ENCODE peak calls at places on chromosomes 16 and 17, in ten cellular contexts. S is epithelial cell of prostate; R is activated CD8-positive, alpha-beta memory T cell treated with anti-CD3 and anti-CD28 coated beads, Interleukin-2, amount 50 U/mL, for 4 hours; W is NCI-H774; T is AG20443; L is T-helper 1 cell; B is A549; A is iPS-NIHi11; X is NCI-H2081; E is aorta. D is an unnamed sample.

GRCh38 chr17:44258811-44259351 is 9.1 kb downstream of the SLC4A1 start:
- DNase-seq in S (no peak), R (no peak), W (no peak), T (no peak), L (no peak), B (no peak), A (no peak), X (no peak), E (no peak), D (no peak)

GRCh38 chr17:27481327-27481726 is 25.1 kb downstream of the KSR1 start:
- DNase-seq in S (no peak), R (peak; percentile 32), W (no peak), T (no peak), L (peak; percentile 26), B (no peak), A (no peak), X (no peak), E (no peak), D (no peak)

GRCh38 chr16:88569614-88569984 is 604 bp upstream of the ZC3H18 start:
- DNase-seq in S (no peak), R (no peak), W (no peak), T (peak; percentile 35), L (no peak), B (no peak), A (peak; percentile 5), X (no peak), E (no peak), D (peak; percentile 66)

GRCh38 chr16:58638148-58639036 is 8.8 kb upstream of the CNOT1 start:
- DNase-seq in S (peak; percentile 60), R (no peak), W (no peak), T (peak; percentile 91), L (no peak), B (peak; percentile 66), A (peak; percentile 37), X (no peak), E (peak; percentile 75), D (no peak)

GRCh38 chr17:38871247-38871991 is 1.6 kb downstream of the LASP1 start:
- DNase-seq in S (no peak), R (peak; percentile 80), W (peak; percentile 23), T (no peak), L (peak; percentile 45), B (peak; percentile 92), A (no peak), X (no peak), E (peak; percentile 90), D (no peak)

GRCh38 chr17:74274060-74274702 is at the start of gene DNAI2:
- DNase-seq in S (no peak), R (no peak), W (peak; percentile 61), T (no peak), L (no peak), B (no peak), A (peak; percentile 73), X (no peak), E (peak; percentile 82), D (peak; percentile 74)

GRCh38 chr17:80877829-80878303 is 113.8 kb upstream of the CHMP6 start:
- DNase-seq in S (no peak), R (no peak), W (no peak), T (no peak), L (no peak), B (no peak), A (no peak), X (no peak), E (no peak), D (no peak)

GRCh38 chr16:684067-684794 is at the start of gene JMJD8:
- DNase-seq in S (peak; percentile 79), R (peak; percentile 97), W (peak; percentile 90), T (peak; percentile 97), L (peak; percentile 96), B (peak; percentile 90), A (peak; percentile 92), X (peak; percentile 97), E (peak; percentile 100), D (peak; percentile 97)

GRCh38 chr17:8402921-8403536 is 5.4 kb upstream of the RNF222 start:
- DNase-seq in S (no peak), R (no peak), W (no peak), T (no peak), L (no peak), B (no peak), A (no peak), X (no peak), E (no peak), D (no peak)

GRCh38 chr16:57001026-57001669 is 11.8 kb downstream of the NLRC5 start:
- DNase-seq in S (no peak), R (no peak), W (no peak), T (no peak), L (no peak), B (no peak), A (no peak), X (no peak), E (no peak), D (no peak)

GRCh38 chr17:62064791-62065563 is at the start of gene MED13:
- DNase-seq in S (no peak), R (peak; percentile 60), W (peak; percentile 41), T (peak; percentile 85), L (peak; percentile 55), B (peak; percentile 69), A (peak; percentile 78), X (peak; percentile 43), E (peak; percentile 89), D (peak; percentile 91)

GRCh38 chr16:72202014-72202413 is 30.1 kb upstream of the PMFBP1 start:
- DNase-seq in S (peak; percentile 92), R (no peak), W (no peak), T (no peak), L (no peak), B (no peak), A (no peak), X (no peak), E (no peak), D (no peak)

GRCh38 chr16:59355704-59356103 is 621.6 kb upstream of the GOT2 start:
- DNase-seq in S (no peak), R (no peak), W (no peak), T (no peak), L (no peak), B (no peak), A (peak; percentile 13), X (no peak), E (no peak), D (no peak)

GRCh38 chr17:76008630-76009425 is 8.2 kb downstream of the CDK3 start:
- DNase-seq in S (no peak), R (no peak), W (no peak), T (no peak), L (no peak), B (no peak), A (no peak), X (no peak), E (peak; percentile 73), D (no peak)

GRCh38 chr16:82643936-82644630 is 17.3 kb downstream of the CDH13 start:
- DNase-seq in S (no peak), R (no peak), W (no peak), T (no peak), L (no peak), B (no peak), A (peak; percentile 29), X (no peak), E (no peak), D (no peak)

GRCh38 chr17:63557416-63557815 is 7.1 kb downstream of the DCAF7 start:
- DNase-seq in S (no peak), R (no peak), W (no peak), T (no peak), L (no peak), B (no peak), A (no peak), X (no peak), E (no peak), D (no peak)

GRCh38 chr17:21389352-21389751 is 13.2 kb downstream of the KCNJ12 start:
- DNase-seq in S (no peak), R (no peak), W (no peak), T (no peak), L (no peak), B (no peak), A (no peak), X (no peak), E (no peak), D (no peak)

GRCh38 chr16:9302102-9302501 is 210.7 kb downstream of the HAPSTR1 start:
- DNase-seq in S (no peak), R (no peak), W (no peak), T (no peak), L (no peak), B (no peak), A (no peak), X (no peak), E (no peak), D (no peak)

GRCh38 chr17:31283841-31284240 is 13.2 kb downstream of the OMG start:
- DNase-seq in S (no peak), R (no peak), W (no peak), T (no peak), L (no peak), B (no peak), A (no peak), X (no peak), E (no peak), D (no peak)

GRCh38 chr17:71970312-71970711 is 150.5 kb upstream of the SOX9 start:
- DNase-seq in S (peak; percentile 97), R (no peak), W (no peak), T (no peak), L (no peak), B (peak; percentile 15), A (no peak), X (no peak), E (no peak), D (no peak)

GRCh38 chr16:10870137-10870776 is 6.7 kb upstream of the CIITA start:
- DNase-seq in S (no peak), R (no peak), W (no peak), T (no peak), L (no peak), B (no peak), A (no peak), X (no peak), E (no peak), D (no peak)

GRCh38 chr17:50956750-50957523 is 90.8 kb upstream of the TOB1 start:
- DNase-seq in S (no peak), R (peak; percentile 67), W (peak; percentile 51), T (peak; percentile 74), L (peak; percentile 55), B (peak; percentile 71), A (peak; percentile 82), X (peak; percentile 73), E (peak; percentile 86), D (peak; percentile 75)

GRCh38 chr16:4111748-4112696 is 4.2 kb downstream of the ADCY9 start:
- DNase-seq in S (no peak), R (no peak), W (no peak), T (no peak), L (no peak), B (no peak), A (no peak), X (no peak), E (no peak), D (no peak)

GRCh38 chr17:63434951-63435571 is 11.0 kb downstream of the CYB561 start:
- DNase-seq in S (peak; percentile 24), R (no peak), W (no peak), T (peak; percentile 32), L (peak; percentile 54), B (peak; percentile 76), A (peak; percentile 59), X (peak; percentile 27), E (peak; percentile 93), D (peak; percentile 69)

GRCh38 chr16:69078073-69078472 is 27.4 kb upstream of the HAS3 start:
- DNase-seq in S (no peak), R (no peak), W (no peak), T (no peak), L (no peak), B (no peak), A (peak; percentile 61), X (no peak), E (no peak), D (no peak)

GRCh38 chr16:1150511-1150982 is 2.4 kb upstream of the CACNA1H start:
- DNase-seq in S (no peak), R (no peak), W (no peak), T (peak; percentile 39), L (no peak), B (peak; percentile 84), A (peak; percentile 62), X (no peak), E (no peak), D (no peak)

GRCh38 chr16:12252616-12253015 is 276.1 kb downstream of the SNX29 start:
- DNase-seq in S (no peak), R (no peak), W (no peak), T (no peak), L (no peak), B (no peak), A (no peak), X (peak; percentile 14), E (no peak), D (no peak)

GRCh38 chr17:66549312-66549705 is 246.9 kb downstream of the PRKCA start:
- DNase-seq in S (no peak), R (no peak), W (no peak), T (peak; percentile 65), L (no peak), B (no peak), A (peak; percentile 34), X (no peak), E (no peak), D (no peak)